ENCODE peak calls at places on chromosomes 7 and 10, in eight cellular contexts. Z, N, W, J, X, F, L and B are unnamed samples.

GRCh38 chr7:41693150-41693997 is 9.5 kb downstream of the INHBA start:
- DNase-seq in Z (no peak), N (peak), W (peak), J (no peak), X (no peak), F (no peak), L (no peak), B (no peak)

GRCh38 chr10:124491105-124491504 is 29.5 kb downstream of the LHPP start:
- DNase-seq in Z (no peak), N (no peak), W (no peak), J (no peak), X (no peak), F (no peak), L (no peak), B (no peak)

GRCh38 chr7:156604311-156604710 is 36.3 kb upstream of the RNF32 start:
- DNase-seq in Z (no peak), N (no peak), W (no peak), J (no peak), X (no peak), F (no peak), L (no peak), B (no peak)

GRCh38 chr7:129225931-129226572 is 1.2 kb downstream of the AHCYL2 start:
- DNase-seq in Z (no peak), N (no peak), W (no peak), J (no peak), X (no peak), F (no peak), L (no peak), B (no peak)

GRCh38 chr7:156473476-156474240 is 166.9 kb upstream of the RNF32 start:
- DNase-seq in Z (no peak), N (peak), W (peak), J (no peak), X (no peak), F (no peak), L (peak), B (peak)

GRCh38 chr7:139774376-139774775 is 3.4 kb downstream of the HIPK2 start:
- DNase-seq in Z (no peak), N (peak), W (no peak), J (no peak), X (no peak), F (no peak), L (no peak), B (no peak)

GRCh38 chr7:4753610-4754432 is 21.6 kb upstream of the AP5Z1 start:
- DNase-seq in Z (peak), N (peak), W (peak), J (peak), X (peak), F (peak), L (peak), B (peak)

GRCh38 chr7:155644971-155645509 is 579 bp downstream of the RBM33 start:
- DNase-seq in Z (no peak), N (peak), W (peak), J (peak), X (peak), F (peak), L (peak), B (no peak)

GRCh38 chr10:103812431-103812830 is 42.9 kb downstream of the SH3PXD2A start:
- DNase-seq in Z (no peak), N (peak), W (no peak), J (no peak), X (no peak), F (peak), L (peak), B (no peak)

GRCh38 chr10:64115471-64115870 is 594.3 kb downstream of the REEP3 start:
- DNase-seq in Z (no peak), N (no peak), W (no peak), J (no peak), X (no peak), F (no peak), L (no peak), B (no peak)

GRCh38 chr7:149880871-149881301 is 7.1 kb downstream of the ATP6V0E2 start:
- DNase-seq in Z (no peak), N (peak), W (no peak), J (no peak), X (no peak), F (no peak), L (no peak), B (no peak)

GRCh38 chr7:33067921-33068320 is 5.3 kb upstream of the NT5C3A start:
- DNase-seq in Z (no peak), N (no peak), W (no peak), J (no peak), X (no peak), F (no peak), L (no peak), B (no peak)

GRCh38 chr7:132806834-132807233 is 230.6 kb upstream of the PLXNA4 start:
- DNase-seq in Z (no peak), N (no peak), W (no peak), J (no peak), X (no peak), F (no peak), L (no peak), B (no peak)

GRCh38 chr7:7764515-7765138 is 46.2 kb upstream of the RPA3 start:
- DNase-seq in Z (no peak), N (no peak), W (no peak), J (no peak), X (no peak), F (no peak), L (no peak), B (no peak)

GRCh38 chr7:42603496-42603895 is 308.4 kb downstream of the C7orf25 start:
- DNase-seq in Z (no peak), N (no peak), W (no peak), J (no peak), X (no peak), F (no peak), L (no peak), B (no peak)

GRCh38 chr7:29622335-29623265 is 59.0 kb downstream of the PRR15 start:
- DNase-seq in Z (no peak), N (peak), W (peak), J (no peak), X (no peak), F (no peak), L (no peak), B (no peak)

GRCh38 chr10:131947631-131948347 is 33.9 kb downstream of the BNIP3 start:
- DNase-seq in Z (no peak), N (peak), W (no peak), J (no peak), X (no peak), F (no peak), L (no peak), B (no peak)

GRCh38 chr10:44801383-44802327 is 109.5 kb upstream of the TMEM72 start:
- DNase-seq in Z (no peak), N (peak), W (no peak), J (no peak), X (peak), F (peak), L (peak), B (no peak)

GRCh38 chr7:80943342-80943741 is 24.5 kb upstream of the SEMA3C start:
- DNase-seq in Z (no peak), N (no peak), W (no peak), J (no peak), X (no peak), F (no peak), L (no peak), B (no peak)

GRCh38 chr10:306007-306406 is 170.8 kb downstream of the ZMYND11 start:
- DNase-seq in Z (no peak), N (no peak), W (no peak), J (no peak), X (no peak), F (no peak), L (no peak), B (no peak)

GRCh38 chr7:116779921-116780320 is 82.5 kb upstream of the CAPZA2 start:
- DNase-seq in Z (no peak), N (no peak), W (no peak), J (no peak), X (no peak), F (no peak), L (no peak), B (no peak)

GRCh38 chr7:103640031-103640779 is 194.2 kb upstream of the SLC26A5 start:
- DNase-seq in Z (no peak), N (no peak), W (no peak), J (no peak), X (no peak), F (no peak), L (no peak), B (no peak)

GRCh38 chr10:79360499-79361342 is 13.5 kb downstream of the PPIF start:
- DNase-seq in Z (no peak), N (no peak), W (no peak), J (no peak), X (no peak), F (no peak), L (no peak), B (no peak)

GRCh38 chr7:157444011-157444842 is 107.4 kb downstream of the DNAJB6 start:
- DNase-seq in Z (no peak), N (no peak), W (no peak), J (no peak), X (peak), F (no peak), L (no peak), B (no peak)

GRCh38 chr7:47285860-47286491 is 295.9 kb downstream of the TNS3 start:
- DNase-seq in Z (no peak), N (peak), W (no peak), J (no peak), X (no peak), F (peak), L (no peak), B (no peak)

GRCh38 chr7:33108931-33109757 is at the start of gene RP9:
- DNase-seq in Z (peak), N (peak), W (peak), J (peak), X (peak), F (peak), L (peak), B (peak)

GRCh38 chr10:131016556-131016955 is 295.0 kb downstream of the TCERG1L start:
- DNase-seq in Z (no peak), N (no peak), W (no peak), J (no peak), X (no peak), F (no peak), L (no peak), B (no peak)

GRCh38 chr7:22447759-22448158 is 52.2 kb downstream of the STEAP1B start:
- DNase-seq in Z (no peak), N (no peak), W (no peak), J (no peak), X (no peak), F (no peak), L (no peak), B (no peak)

GRCh38 chr10:46523881-46524470 is 32.5 kb downstream of the GPRIN2 start:
- DNase-seq in Z (peak), N (peak), W (no peak), J (no peak), X (peak), F (no peak), L (peak), B (no peak)

GRCh38 chr10:22552888-22553378 is 161.4 kb downstream of the PIP4K2A start:
- DNase-seq in Z (no peak), N (peak), W (no peak), J (no peak), X (no peak), F (no peak), L (no peak), B (no peak)

GRCh38 chr7:135924302-135924701 is 52.9 kb downstream of the MTPN start:
- DNase-seq in Z (no peak), N (no peak), W (no peak), J (no peak), X (no peak), F (no peak), L (no peak), B (no peak)

GRCh38 chr7:126119981-126120380 is 1132.8 kb downstream of the GRM8 start:
- DNase-seq in Z (no peak), N (no peak), W (no peak), J (no peak), X (no peak), F (no peak), L (no peak), B (no peak)

GRCh38 chr10:89458760-89459159 is 44.4 kb downstream of the IFIT5 start:
- DNase-seq in Z (no peak), N (peak), W (no peak), J (no peak), X (no peak), F (no peak), L (no peak), B (no peak)

GRCh38 chr7:42691030-42691639 is 220.7 kb downstream of the C7orf25 start:
- DNase-seq in Z (no peak), N (peak), W (no peak), J (no peak), X (no peak), F (no peak), L (peak), B (no peak)

GRCh38 chr7:452230-452751 is 67.4 kb downstream of the PDGFA start:
- DNase-seq in Z (no peak), N (peak), W (no peak), J (no peak), X (no peak), F (no peak), L (no peak), B (no peak)

GRCh38 chr10:9987197-9987596 is 1030.5 kb upstream of the CELF2 start:
- DNase-seq in Z (no peak), N (no peak), W (no peak), J (no peak), X (no peak), F (no peak), L (no peak), B (no peak)

GRCh38 chr7:158957921-158958471 is 101.6 kb downstream of the DYNC2I1 start:
- DNase-seq in Z (no peak), N (no peak), W (peak), J (peak), X (peak), F (no peak), L (peak), B (peak)

GRCh38 chr7:4143006-4143405 is 539.1 kb upstream of the FOXK1 start:
- DNase-seq in Z (no peak), N (no peak), W (no peak), J (no peak), X (no peak), F (no peak), L (no peak), B (no peak)

GRCh38 chr7:7732566-7733290 is 14.3 kb upstream of the RPA3 start:
- DNase-seq in Z (no peak), N (peak), W (no peak), J (no peak), X (no peak), F (no peak), L (no peak), B (no peak)